ENCODE peak calls at places on chromosomes 7 and 10, in six cellular contexts. One of them, this sample, is unnamed.

GRCh38 chr10:102669206-102670064 is 25.2 kb downstream of the TRIM8 start:
- DNase-seq in mesenchymal stem cell: peak; percentile 72
- DNase-seq in neuronal stem cell: no peak
- DNase-seq in mesendoderm: peak; percentile 47
- DNase-seq in H9: peak; percentile 60
- DNase-seq in trophoblast cell: peak; percentile 32
- DNase-seq in this sample: peak; percentile 43

GRCh38 chr10:15462253-15462885 is 91.3 kb upstream of the FAM171A1 start:
- DNase-seq in mesenchymal stem cell: peak; percentile 63
- DNase-seq in neuronal stem cell: no peak
- DNase-seq in mesendoderm: no peak
- DNase-seq in H9: no peak
- DNase-seq in trophoblast cell: no peak
- DNase-seq in this sample: no peak

GRCh38 chr7:1412322-1413261 is 46.7 kb downstream of the MICALL2 start:
- DNase-seq in mesenchymal stem cell: peak; percentile 73
- DNase-seq in neuronal stem cell: peak; percentile 90
- DNase-seq in mesendoderm: peak; percentile 84
- DNase-seq in H9: peak; percentile 90
- DNase-seq in trophoblast cell: peak; percentile 64
- DNase-seq in this sample: peak; percentile 71

GRCh38 chr7:7438851-7439250 is 96.8 kb downstream of the COL28A1 start:
- DNase-seq in mesenchymal stem cell: peak; percentile 95
- DNase-seq in neuronal stem cell: no peak
- DNase-seq in mesendoderm: peak; percentile 65
- DNase-seq in H9: no peak
- DNase-seq in trophoblast cell: peak; percentile 44
- DNase-seq in this sample: peak; percentile 99

GRCh38 chr7:9200666-9201065 is 767.3 kb downstream of the NXPH1 start:
- DNase-seq in mesenchymal stem cell: no peak
- DNase-seq in neuronal stem cell: no peak
- DNase-seq in mesendoderm: no peak
- DNase-seq in H9: no peak
- DNase-seq in trophoblast cell: no peak
- DNase-seq in this sample: no peak

GRCh38 chr7:45020915-45021314 is 20.9 kb downstream of the CCM2 start:
- DNase-seq in mesenchymal stem cell: no peak
- DNase-seq in neuronal stem cell: no peak
- DNase-seq in mesendoderm: no peak
- DNase-seq in H9: no peak
- DNase-seq in trophoblast cell: no peak
- DNase-seq in this sample: no peak

GRCh38 chr7:55534262-55534915 is 37.9 kb downstream of the VOPP1 start:
- DNase-seq in mesenchymal stem cell: peak; percentile 78
- DNase-seq in neuronal stem cell: no peak
- DNase-seq in mesendoderm: no peak
- DNase-seq in H9: no peak
- DNase-seq in trophoblast cell: peak; percentile 89
- DNase-seq in this sample: peak; percentile 81

GRCh38 chr7:21544303-21544656 is 1.4 kb downstream of the DNAH11 start:
- DNase-seq in mesenchymal stem cell: no peak
- DNase-seq in neuronal stem cell: no peak
- DNase-seq in mesendoderm: no peak
- DNase-seq in H9: no peak
- DNase-seq in trophoblast cell: no peak
- DNase-seq in this sample: no peak

GRCh38 chr7:132805766-132806165 is 229.5 kb upstream of the PLXNA4 start:
- DNase-seq in mesenchymal stem cell: no peak
- DNase-seq in neuronal stem cell: no peak
- DNase-seq in mesendoderm: no peak
- DNase-seq in H9: no peak
- DNase-seq in trophoblast cell: no peak
- DNase-seq in this sample: no peak

GRCh38 chr10:123057968-123058367 is 49.2 kb downstream of the ACADSB start:
- DNase-seq in mesenchymal stem cell: no peak
- DNase-seq in neuronal stem cell: no peak
- DNase-seq in mesendoderm: no peak
- DNase-seq in H9: no peak
- DNase-seq in trophoblast cell: no peak
- DNase-seq in this sample: no peak

GRCh38 chr7:155108144-155108901 is 38.2 kb downstream of the HTR5A start:
- DNase-seq in mesenchymal stem cell: no peak
- DNase-seq in neuronal stem cell: no peak
- DNase-seq in mesendoderm: peak; percentile 36
- DNase-seq in H9: no peak
- DNase-seq in trophoblast cell: no peak
- DNase-seq in this sample: no peak

GRCh38 chr10:79241629-79241989 is 105.7 kb upstream of the PPIF start:
- DNase-seq in mesenchymal stem cell: no peak
- DNase-seq in neuronal stem cell: no peak
- DNase-seq in mesendoderm: no peak
- DNase-seq in H9: no peak
- DNase-seq in trophoblast cell: no peak
- DNase-seq in this sample: no peak

GRCh38 chr7:1562611-1563051 is 6.6 kb upstream of the TMEM184A start:
- DNase-seq in mesenchymal stem cell: peak; percentile 47
- DNase-seq in neuronal stem cell: no peak
- DNase-seq in mesendoderm: no peak
- DNase-seq in H9: no peak
- DNase-seq in trophoblast cell: no peak
- DNase-seq in this sample: peak; percentile 66

GRCh38 chr7:137873524-137873923 is 26.8 kb upstream of the DGKI start:
- DNase-seq in mesenchymal stem cell: peak; percentile 68
- DNase-seq in neuronal stem cell: no peak
- DNase-seq in mesendoderm: no peak
- DNase-seq in H9: no peak
- DNase-seq in trophoblast cell: no peak
- DNase-seq in this sample: peak; percentile 74

GRCh38 chr10:6300106-6300783 is 97.5 kb downstream of the PFKFB3 start:
- DNase-seq in mesenchymal stem cell: peak; percentile 46
- DNase-seq in neuronal stem cell: no peak
- DNase-seq in mesendoderm: no peak
- DNase-seq in H9: no peak
- DNase-seq in trophoblast cell: no peak
- DNase-seq in this sample: peak; percentile 56

GRCh38 chr7:714251-714671 is 12.2 kb upstream of the DNAAF5 start:
- DNase-seq in mesenchymal stem cell: no peak
- DNase-seq in neuronal stem cell: no peak
- DNase-seq in mesendoderm: no peak
- DNase-seq in H9: no peak
- DNase-seq in trophoblast cell: no peak
- DNase-seq in this sample: no peak

GRCh38 chr7:108614903-108615302 is 45.2 kb downstream of the DNAJB9 start:
- DNase-seq in mesenchymal stem cell: no peak
- DNase-seq in neuronal stem cell: no peak
- DNase-seq in mesendoderm: no peak
- DNase-seq in H9: no peak
- DNase-seq in trophoblast cell: no peak
- DNase-seq in this sample: no peak

GRCh38 chr10:131170042-131170983 is 141.2 kb downstream of the TCERG1L start:
- DNase-seq in mesenchymal stem cell: no peak
- DNase-seq in neuronal stem cell: no peak
- DNase-seq in mesendoderm: no peak
- DNase-seq in H9: peak; percentile 8
- DNase-seq in trophoblast cell: no peak
- DNase-seq in this sample: no peak

GRCh38 chr10:93550634-93551033 is 15.8 kb upstream of the FFAR4 start:
- DNase-seq in mesenchymal stem cell: no peak
- DNase-seq in neuronal stem cell: no peak
- DNase-seq in mesendoderm: no peak
- DNase-seq in H9: no peak
- DNase-seq in trophoblast cell: no peak
- DNase-seq in this sample: no peak

GRCh38 chr10:131931981-131932380 is 31.2 kb downstream of the PPP2R2D start:
- DNase-seq in mesenchymal stem cell: no peak
- DNase-seq in neuronal stem cell: no peak
- DNase-seq in mesendoderm: no peak
- DNase-seq in H9: no peak
- DNase-seq in trophoblast cell: no peak
- DNase-seq in this sample: no peak

GRCh38 chr10:69729326-69730048 is 72.2 kb upstream of the COL13A1 start:
- DNase-seq in mesenchymal stem cell: no peak
- DNase-seq in neuronal stem cell: no peak
- DNase-seq in mesendoderm: no peak
- DNase-seq in H9: no peak
- DNase-seq in trophoblast cell: no peak
- DNase-seq in this sample: no peak

GRCh38 chr10:930415-931325 is 835 bp downstream of the LARP4B start:
- DNase-seq in mesenchymal stem cell: peak; percentile 59
- DNase-seq in neuronal stem cell: peak; percentile 42
- DNase-seq in mesendoderm: peak; percentile 78
- DNase-seq in H9: peak; percentile 56
- DNase-seq in trophoblast cell: peak; percentile 76
- DNase-seq in this sample: peak; percentile 30

DNA sequence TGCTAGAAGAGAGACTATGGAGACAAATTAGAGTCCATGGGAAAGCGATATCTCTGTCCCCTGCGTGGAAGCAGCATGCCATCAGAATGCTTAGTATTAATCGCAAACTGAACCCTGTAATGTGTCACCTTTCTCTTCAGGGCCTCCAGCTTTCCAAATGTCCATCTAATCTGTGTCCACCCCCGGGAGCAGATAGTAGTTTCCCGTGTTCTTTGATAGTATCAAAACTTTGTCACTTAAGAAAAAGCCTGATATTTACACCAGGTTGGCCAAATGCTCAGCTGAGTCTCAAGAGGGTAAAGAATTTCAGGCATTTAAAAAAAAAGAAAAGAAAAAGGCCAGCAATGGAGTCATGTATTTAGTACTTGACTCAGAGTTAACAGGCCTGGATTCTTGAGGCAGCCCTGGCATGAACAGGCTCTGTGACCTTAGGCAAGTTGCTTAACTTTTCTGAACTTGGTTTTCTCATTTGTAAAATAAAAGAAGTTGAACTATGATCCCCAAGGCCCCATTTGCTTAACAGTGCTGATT is 10.4 kb upstream of the GSAP start:
- DNase-seq in mesenchymal stem cell: peak; percentile 74
- DNase-seq in neuronal stem cell: peak; percentile 37
- DNase-seq in mesendoderm: peak; percentile 92
- DNase-seq in H9: no peak
- DNase-seq in trophoblast cell: peak; percentile 80
- DNase-seq in this sample: peak; percentile 63
- H3K23ac ChIP-seq in mesenchymal stem cell: no peak overlapping the region
- H3K23ac ChIP-seq in neuronal stem cell: no peak overlapping the region
- H3K23ac ChIP-seq in mesendoderm: no peak overlapping the region
- H3K23ac ChIP-seq in H9: no peak overlapping the region
- H3K23ac ChIP-seq in trophoblast cell: no peak overlapping the region
- H3K23ac ChIP-seq in this sample: peak overlapping the region; percentile 77

GRCh38 chr7:42236266-42237161 is 495 bp downstream of the GLI3 start:
- DNase-seq in mesenchymal stem cell: peak; percentile 76
- DNase-seq in neuronal stem cell: no peak
- DNase-seq in mesendoderm: peak; percentile 77
- DNase-seq in H9: peak; percentile 61
- DNase-seq in trophoblast cell: peak; percentile 17
- DNase-seq in this sample: peak; percentile 72
- H3K23ac ChIP-seq in mesenchymal stem cell: no peak overlapping the region
- H3K23ac ChIP-seq in neuronal stem cell: peak overlapping the region; percentile 23
- H3K23ac ChIP-seq in mesendoderm: peak overlapping the region; percentile 7
- H3K23ac ChIP-seq in H9: no peak overlapping the region
- H3K23ac ChIP-seq in trophoblast cell: no peak overlapping the region
- H3K23ac ChIP-seq in this sample: peak overlapping the region; percentile 91

GRCh38 chr7:133976140-133976539 is 151.0 kb upstream of the LRGUK start:
- DNase-seq in mesenchymal stem cell: no peak
- DNase-seq in neuronal stem cell: no peak
- DNase-seq in mesendoderm: peak; percentile 36
- DNase-seq in H9: no peak
- DNase-seq in trophoblast cell: no peak
- DNase-seq in this sample: no peak
- H3K23ac ChIP-seq in mesenchymal stem cell: no peak overlapping the region
- H3K23ac ChIP-seq in neuronal stem cell: no peak overlapping the region
- H3K23ac ChIP-seq in mesendoderm: no peak overlapping the region
- H3K23ac ChIP-seq in H9: no peak overlapping the region
- H3K23ac ChIP-seq in trophoblast cell: no peak overlapping the region
- H3K23ac ChIP-seq in this sample: no peak overlapping the region

DNA sequence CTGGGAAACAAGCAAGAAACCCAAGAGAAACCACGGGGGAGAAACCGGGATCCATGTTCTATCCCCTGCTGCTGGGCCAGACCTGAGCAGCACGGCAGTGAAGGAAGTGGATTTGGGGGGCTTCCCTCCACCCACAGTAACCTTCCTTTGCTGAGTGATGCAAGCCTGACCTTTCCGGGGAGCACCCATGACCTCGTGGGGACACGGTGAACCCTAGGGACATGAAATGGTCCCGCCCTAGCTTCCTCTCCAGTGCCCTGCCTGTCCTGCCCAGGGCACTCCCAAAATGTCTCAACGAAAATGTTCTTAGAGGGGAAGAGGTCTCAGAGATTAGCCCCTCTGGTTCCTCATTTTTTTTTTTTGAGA is 164.4 kb downstream of the PTPRN2 start:
- DNase-seq in mesenchymal stem cell: no peak
- DNase-seq in neuronal stem cell: no peak
- DNase-seq in mesendoderm: no peak
- DNase-seq in H9: no peak
- DNase-seq in trophoblast cell: no peak
- DNase-seq in this sample: no peak
- H3K23ac ChIP-seq in mesenchymal stem cell: no peak overlapping the region
- H3K23ac ChIP-seq in neuronal stem cell: no peak overlapping the region
- H3K23ac ChIP-seq in mesendoderm: no peak overlapping the region
- H3K23ac ChIP-seq in H9: no peak overlapping the region
- H3K23ac ChIP-seq in trophoblast cell: no peak overlapping the region
- H3K23ac ChIP-seq in this sample: no peak overlapping the region

DNA sequence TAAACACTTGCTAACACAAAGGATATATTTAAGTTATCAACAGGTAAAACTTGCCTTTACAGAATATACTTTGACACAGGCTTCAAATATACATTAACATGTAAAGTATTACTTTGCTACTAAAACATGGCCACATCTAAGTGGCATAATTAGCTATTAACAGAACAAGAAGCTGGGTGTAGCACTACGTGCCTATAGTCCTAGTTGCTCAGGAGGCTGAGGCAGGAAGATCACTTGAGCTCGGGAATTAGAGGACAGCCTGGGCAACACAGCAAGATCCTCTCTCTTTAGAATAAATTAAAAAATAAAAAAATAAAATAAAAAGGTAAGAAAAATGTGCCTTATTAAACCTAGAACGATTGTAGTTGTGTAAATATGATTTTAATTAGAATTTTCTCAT is 106.6 kb downstream of the CNOT4 start:
- DNase-seq in mesenchymal stem cell: no peak
- DNase-seq in neuronal stem cell: no peak
- DNase-seq in mesendoderm: no peak
- DNase-seq in H9: no peak
- DNase-seq in trophoblast cell: no peak
- DNase-seq in this sample: no peak
- H3K23ac ChIP-seq in mesenchymal stem cell: no peak overlapping the region
- H3K23ac ChIP-seq in neuronal stem cell: no peak overlapping the region
- H3K23ac ChIP-seq in mesendoderm: no peak overlapping the region
- H3K23ac ChIP-seq in H9: no peak overlapping the region
- H3K23ac ChIP-seq in trophoblast cell: no peak overlapping the region
- H3K23ac ChIP-seq in this sample: no peak overlapping the region

DNA sequence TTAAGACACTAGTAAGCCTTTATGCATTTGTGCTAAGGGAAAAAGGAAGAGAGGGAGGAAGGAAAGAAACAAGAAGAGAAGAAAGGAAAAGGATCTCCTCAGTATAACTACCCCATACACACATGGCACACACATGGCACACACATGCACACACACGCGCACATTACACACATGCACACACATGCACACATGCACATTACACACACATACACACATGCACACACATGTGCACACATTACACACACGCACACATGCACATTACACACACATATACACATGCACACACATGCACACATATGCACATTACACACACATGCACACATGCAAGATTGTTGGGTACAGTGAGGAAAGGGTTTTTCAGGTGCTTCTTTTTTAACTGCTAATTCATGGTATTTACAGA is 311.2 kb downstream of the SKIDA1 start:
- DNase-seq in mesenchymal stem cell: no peak
- DNase-seq in neuronal stem cell: no peak
- DNase-seq in mesendoderm: no peak
- DNase-seq in H9: no peak
- DNase-seq in trophoblast cell: no peak
- DNase-seq in this sample: no peak
- H3K23ac ChIP-seq in mesenchymal stem cell: no peak overlapping the region
- H3K23ac ChIP-seq in neuronal stem cell: no peak overlapping the region
- H3K23ac ChIP-seq in mesendoderm: peak overlapping the region; percentile 81
- H3K23ac ChIP-seq in H9: no peak overlapping the region
- H3K23ac ChIP-seq in trophoblast cell: peak overlapping the region; percentile 3
- H3K23ac ChIP-seq in this sample: no peak overlapping the region

This sample was measured in IMR-90.